ENCODE peak calls at places on chromosomes 12 and 14, in nine cellular contexts. U is foreskin keratinocyte; L is CD8-positive, alpha-beta memory T cell; Y is adrenal gland; G is A549; E is HepG2; K is H1; R is iPS DF 6.9; C is MM.1S. S is an unnamed sample.

GRCh38 chr14:73264896-73265720 is 27.8 kb downstream of the PAPLN start:
- DNase-seq in U (no peak), L (no peak), Y (no peak), G (no peak), E (no peak), K (no peak), R (no peak), C (no peak), S (no peak)

GRCh38 chr12:4664111-4664510 is 15.2 kb downstream of the NDUFA9 start:
- DNase-seq in U (peak), L (no peak), Y (no peak), G (no peak), E (no peak), K (no peak), R (no peak), C (no peak), S (no peak)

GRCh38 chr12:13851828-13852227 is 129.6 kb downstream of the GRIN2B start:
- DNase-seq in U (no peak), L (no peak), Y (no peak), G (peak), E (no peak), K (peak), R (peak), C (no peak), S (no peak)

GRCh38 chr12:105451211-105451610 is 120.7 kb downstream of the C12orf75 start:
- DNase-seq in U (no peak), L (no peak), Y (no peak), G (no peak), E (no peak), K (no peak), R (no peak), C (no peak), S (peak)

GRCh38 chr14:79280400-79280670 is 931.0 kb downstream of the DIO2 start:
- DNase-seq in U (no peak), L (no peak), Y (no peak), G (no peak), E (no peak), K (no peak), R (no peak), C (no peak), S (no peak)

GRCh38 chr12:11758087-11758837 is 108.8 kb downstream of the ETV6 start:
- DNase-seq in U (no peak), L (no peak), Y (no peak), G (no peak), E (no peak), K (no peak), R (no peak), C (no peak), S (peak)

GRCh38 chr12:103392722-103393121 is 103.0 kb downstream of the C12orf42 start:
- DNase-seq in U (no peak), L (no peak), Y (no peak), G (no peak), E (no peak), K (no peak), R (no peak), C (peak), S (no peak)

GRCh38 chr12:31724597-31724996 is 4.2 kb downstream of the AMN1 start:
- DNase-seq in U (no peak), L (no peak), Y (no peak), G (no peak), E (no peak), K (no peak), R (no peak), C (no peak), S (no peak)

GRCh38 chr14:65346895-65347294 is 65.6 kb upstream of the FUT8 start:
- DNase-seq in U (no peak), L (no peak), Y (peak), G (no peak), E (no peak), K (no peak), R (no peak), C (peak), S (no peak)

GRCh38 chr14:78022059-78022458 is 148.1 kb upstream of the NRXN3 start:
- DNase-seq in U (peak), L (no peak), Y (no peak), G (peak), E (peak), K (peak), R (peak), C (peak), S (no peak)

GRCh38 chr14:38211258-38211735 is 3.6 kb downstream of the SSTR1 start:
- DNase-seq in U (no peak), L (no peak), Y (no peak), G (no peak), E (no peak), K (no peak), R (no peak), C (no peak), S (no peak)

GRCh38 chr12:104599272-104599984 is 142.7 kb downstream of the CHST11 start:
- DNase-seq in U (no peak), L (no peak), Y (no peak), G (no peak), E (no peak), K (no peak), R (no peak), C (no peak), S (no peak)

GRCh38 chr12:19852100-19852855 is 413.0 kb downstream of the AEBP2 start:
- DNase-seq in U (no peak), L (no peak), Y (no peak), G (no peak), E (no peak), K (no peak), R (no peak), C (no peak), S (no peak)

GRCh38 chr12:26153421-26154154 is 28.8 kb upstream of the BHLHE41 start:
- DNase-seq in U (peak), L (no peak), Y (peak), G (peak), E (peak), K (no peak), R (no peak), C (peak), S (peak)

GRCh38 chr12:77850698-77851097 is 20.0 kb downstream of the NAV3 start:
- DNase-seq in U (no peak), L (no peak), Y (no peak), G (no peak), E (no peak), K (no peak), R (no peak), C (no peak), S (no peak)

GRCh38 chr12:102197789-102198188 is at the start of gene PMCH:
- DNase-seq in U (peak), L (no peak), Y (no peak), G (no peak), E (no peak), K (no peak), R (no peak), C (no peak), S (no peak)

GRCh38 chr12:117051380-117051779 is 47.8 kb downstream of the TESC start:
- DNase-seq in U (no peak), L (no peak), Y (no peak), G (no peak), E (no peak), K (no peak), R (no peak), C (no peak), S (no peak)

GRCh38 chr12:23611320-23611719 is 338.1 kb downstream of the SOX5 start:
- DNase-seq in U (no peak), L (no peak), Y (no peak), G (no peak), E (no peak), K (no peak), R (no peak), C (no peak), S (no peak)

GRCh38 chr14:68892961-68893360 is 86.1 kb downstream of the ACTN1 start:
- DNase-seq in U (no peak), L (no peak), Y (no peak), G (no peak), E (no peak), K (no peak), R (no peak), C (no peak), S (no peak)

GRCh38 chr14:89400529-89400928 is 16.5 kb downstream of the FOXN3 start:
- DNase-seq in U (no peak), L (no peak), Y (no peak), G (no peak), E (no peak), K (no peak), R (no peak), C (no peak), S (no peak)
- H3K27ac ChIP-seq in U (no peak), L (no peak), Y (no peak), G (no peak), E (no peak), K (peak), R (no peak), C (no peak), S (no peak)

GRCh38 chr12:47778842-47779241 is 5.8 kb downstream of the SLC48A1 start:
- DNase-seq in U (no peak), L (no peak), Y (no peak), G (no peak), E (no peak), K (no peak), R (no peak), C (no peak), S (no peak)
- H3K27ac ChIP-seq in U (no peak), L (no peak), Y (no peak), G (peak), E (no peak), K (no peak), R (no peak), C (no peak), S (no peak)

DNA sequence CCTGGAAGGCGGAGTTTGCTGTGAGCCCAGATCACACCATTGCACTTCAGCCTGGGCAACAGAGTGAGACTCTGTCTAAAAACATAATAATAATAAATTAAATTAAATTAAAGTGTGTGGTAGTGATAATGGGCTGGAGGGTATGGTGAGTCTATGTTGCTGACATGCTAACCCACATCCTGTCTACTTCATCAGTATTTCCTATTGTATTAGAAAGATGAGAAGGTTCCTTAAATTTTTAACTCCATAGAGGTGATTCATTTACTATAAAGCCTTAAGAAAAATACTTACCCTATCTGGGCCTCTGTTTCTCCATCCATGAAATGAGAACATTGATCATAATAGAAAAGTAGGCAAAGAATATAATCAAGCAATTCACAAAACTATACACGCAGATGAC is 280.5 kb downstream of the FBXL14 start:
- DNase-seq in U (no peak), L (no peak), Y (no peak), G (no peak), E (no peak), K (no peak), R (no peak), C (no peak), S (no peak)
- H3K27ac ChIP-seq in U (no peak), L (no peak), Y (no peak), G (no peak), E (no peak), K (no peak), R (no peak), C (no peak), S (no peak)

GRCh38 chr14:49193365-49194050 is 392.7 kb downstream of the RPS29 start:
- DNase-seq in U (no peak), L (no peak), Y (no peak), G (no peak), E (no peak), K (no peak), R (no peak), C (peak), S (no peak)
- H3K27ac ChIP-seq in U (no peak), L (no peak), Y (no peak), G (no peak), E (no peak), K (no peak), R (no peak), C (peak), S (no peak)

DNA sequence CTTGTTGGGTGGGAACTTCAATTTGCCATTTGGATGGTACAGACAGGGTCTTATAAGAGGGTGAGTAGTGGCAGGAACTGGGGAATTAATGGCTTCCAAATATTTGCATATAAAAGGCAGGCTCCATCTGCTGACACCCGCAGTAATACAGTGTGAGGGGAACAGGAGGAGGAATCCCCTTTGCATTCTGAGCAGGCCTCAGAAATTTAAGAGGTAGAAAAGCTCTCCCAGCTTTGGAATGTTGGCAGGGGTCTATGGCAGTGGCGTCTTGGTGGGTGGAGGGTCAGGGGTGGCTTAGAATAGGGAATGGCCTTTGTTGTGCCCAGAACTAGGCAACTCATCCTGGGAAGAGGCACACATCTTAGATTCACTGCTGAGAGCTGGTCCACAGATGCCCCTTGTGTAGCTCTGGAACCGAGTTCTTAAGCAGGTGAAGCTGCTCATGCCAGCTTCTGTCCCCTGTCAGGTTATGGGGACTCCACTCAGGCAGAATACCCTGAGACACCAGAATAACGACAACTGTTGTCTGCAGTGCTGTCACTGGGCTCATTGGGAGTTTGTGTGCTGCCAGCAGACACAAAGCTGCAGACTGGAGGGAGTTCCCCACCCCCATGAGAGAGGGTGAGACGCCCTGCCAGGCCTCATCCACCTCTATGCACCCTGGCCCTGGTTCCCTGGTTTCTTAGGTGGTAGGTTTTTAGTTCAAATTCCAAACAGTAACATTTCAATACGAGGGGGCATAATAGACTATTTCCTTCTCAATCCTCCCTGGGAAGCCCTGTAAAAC is 190.1 kb downstream of the MON2 start:
- DNase-seq in U (no peak), L (no peak), Y (no peak), G (no peak), E (no peak), K (no peak), R (no peak), C (no peak), S (no peak)
- H3K27ac ChIP-seq in U (no peak), L (no peak), Y (no peak), G (peak), E (no peak), K (peak), R (no peak), C (no peak), S (no peak)

GRCh38 chr12:2619136-2619535 is 175.6 kb upstream of the FKBP4 start:
- DNase-seq in U (no peak), L (no peak), Y (no peak), G (no peak), E (no peak), K (no peak), R (no peak), C (no peak), S (no peak)
- H3K27ac ChIP-seq in U (no peak), L (no peak), Y (no peak), G (no peak), E (no peak), K (no peak), R (no peak), C (no peak), S (no peak)

DNA sequence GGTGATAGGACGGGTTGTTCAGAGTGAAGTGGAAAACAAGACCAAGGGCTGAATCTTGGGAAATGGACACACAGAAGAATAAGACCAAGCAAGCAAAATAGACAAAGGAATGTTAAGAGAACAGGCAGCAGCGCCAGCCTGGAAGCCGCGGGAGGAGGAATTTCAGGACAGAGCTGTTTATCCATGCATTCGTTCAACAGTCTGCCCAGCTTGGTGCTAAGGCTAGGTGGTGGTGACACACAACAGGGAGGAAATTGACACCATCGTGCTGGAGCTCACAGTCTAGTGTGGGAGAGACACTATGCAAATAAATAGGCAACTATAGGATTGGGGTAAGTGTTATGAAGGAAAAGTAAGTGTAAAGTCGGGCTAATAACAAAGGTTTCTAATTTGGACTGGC is 242.8 kb upstream of the FKBP4 start:
- DNase-seq in U (no peak), L (no peak), Y (no peak), G (no peak), E (no peak), K (no peak), R (no peak), C (no peak), S (no peak)
- H3K27ac ChIP-seq in U (no peak), L (no peak), Y (no peak), G (no peak), E (no peak), K (no peak), R (no peak), C (no peak), S (no peak)

GRCh38 chr12:39628836-39629235 is 9.2 kb upstream of the ABCD2 start:
- DNase-seq in U (no peak), L (no peak), Y (no peak), G (no peak), E (no peak), K (no peak), R (no peak), C (peak), S (no peak)
- H3K27ac ChIP-seq in U (no peak), L (no peak), Y (no peak), G (no peak), E (no peak), K (no peak), R (no peak), C (no peak), S (no peak)

S was measured in uterus.